ENCODE peak calls at places on chromosomes 2 and 18, in six cellular contexts. V is IMR-90, M is neuronal stem cell, P is H9, Z is H1, R is mesenchymal stem cell. Y is an unnamed sample.

GRCh38 chr2:46171441-46171953 is 125.7 kb upstream of the EPAS1 start:
- DNase-seq in V (peak; percentile 95), M (no peak), P (no peak), Z (no peak), R (peak; percentile 81), Y (peak; percentile 36)

GRCh38 chr18:12531747-12532146 is 124.0 kb downstream of the PRELID3A start:
- DNase-seq in V (peak; percentile 34), M (no peak), P (no peak), Z (no peak), R (no peak), Y (no peak)

GRCh38 chr2:238868067-238868524 is 20.2 kb downstream of the TWIST2 start:
- DNase-seq in V (no peak), M (no peak), P (no peak), Z (no peak), R (no peak), Y (no peak)

GRCh38 chr18:11673560-11673959 is 15.5 kb upstream of the GNAL start:
- DNase-seq in V (no peak), M (no peak), P (peak; percentile 12), Z (no peak), R (no peak), Y (no peak)

GRCh38 chr2:163028807-163029206 is 190.2 kb upstream of the KCNH7 start:
- DNase-seq in V (no peak), M (no peak), P (no peak), Z (no peak), R (no peak), Y (no peak)

GRCh38 chr2:85394256-85394655 is 15.9 kb downstream of the CAPG start:
- DNase-seq in V (no peak), M (no peak), P (no peak), Z (no peak), R (no peak), Y (no peak)

GRCh38 chr2:222290691-222291484 is 7.9 kb downstream of the PAX3 start:
- DNase-seq in V (no peak), M (peak; percentile 85), P (peak; percentile 91), Z (peak; percentile 69), R (no peak), Y (peak; percentile 96)

GRCh38 chr2:6800553-6800952 is 65.2 kb downstream of the CMPK2 start:
- DNase-seq in V (peak; percentile 54), M (no peak), P (no peak), Z (no peak), R (peak; percentile 62), Y (no peak)

GRCh38 chr2:6071536-6071935 is 379.4 kb downstream of the SOX11 start:
- DNase-seq in V (no peak), M (no peak), P (no peak), Z (no peak), R (no peak), Y (no peak)

GRCh38 chr18:76518543-76519155 is 23.6 kb upstream of the ZNF516 start:
- DNase-seq in V (peak; percentile 31), M (no peak), P (peak; percentile 73), Z (no peak), R (peak; percentile 63), Y (peak; percentile 69)

GRCh38 chr2:119537792-119538191 is 6.5 kb upstream of the CFAP221 start:
- DNase-seq in V (no peak), M (no peak), P (no peak), Z (no peak), R (no peak), Y (peak; percentile 88)

GRCh38 chr2:160494243-160494642 is 636 bp upstream of the RBMS1 start:
- DNase-seq in V (no peak), M (no peak), P (no peak), Z (no peak), R (peak; percentile 46), Y (no peak)

GRCh38 chr18:59232309-59233016 is 12.5 kb downstream of the GRP start:
- DNase-seq in V (no peak), M (no peak), P (peak; percentile 81), Z (peak; percentile 23), R (no peak), Y (peak; percentile 63)

GRCh38 chr2:122191331-122191730 is 435.9 kb downstream of the TSN start:
- DNase-seq in V (no peak), M (peak; percentile 36), P (peak; percentile 75), Z (no peak), R (peak; percentile 7), Y (peak; percentile 77)

GRCh38 chr18:12278153-12278764 is 24.1 kb downstream of the CIDEA start:
- DNase-seq in V (peak; percentile 13), M (no peak), P (peak; percentile 65), Z (no peak), R (no peak), Y (peak; percentile 70)

GRCh38 chr2:236963631-236964030 is 122.1 kb upstream of the COPS8 start:
- DNase-seq in V (no peak), M (no peak), P (no peak), Z (no peak), R (no peak), Y (no peak)

GRCh38 chr18:53025247-53025646 is 685.2 kb downstream of the DCC start:
- DNase-seq in V (no peak), M (no peak), P (no peak), Z (no peak), R (no peak), Y (no peak)

GRCh38 chr2:232363784-232364615 is 14.6 kb upstream of the ALPP start:
- DNase-seq in V (peak; percentile 26), M (no peak), P (no peak), Z (no peak), R (peak; percentile 60), Y (no peak)

GRCh38 chr2:235009081-235009480 is 57.3 kb downstream of the SH3BP4 start:
- DNase-seq in V (no peak), M (no peak), P (no peak), Z (no peak), R (no peak), Y (no peak)

GRCh38 chr2:29155578-29155977 is 40.4 kb downstream of the CLIP4 start:
- DNase-seq in V (peak; percentile 9), M (no peak), P (no peak), Z (no peak), R (no peak), Y (no peak)

GRCh38 chr18:31301201-31301655 is 16.7 kb upstream of the DSG1 start:
- DNase-seq in V (peak; percentile 7), M (peak; percentile 30), P (peak; percentile 28), Z (peak; percentile 3), R (no peak), Y (peak; percentile 68)

GRCh38 chr2:227163445-227163997 is 484 bp downstream of the COL4A4 start:
- DNase-seq in V (no peak), M (no peak), P (peak; percentile 36), Z (no peak), R (no peak), Y (peak; percentile 21)

GRCh38 chr2:168998609-168999211 is 32.4 kb downstream of the ABCB11 start:
- DNase-seq in V (no peak), M (no peak), P (no peak), Z (no peak), R (no peak), Y (no peak)

GRCh38 chr18:69259282-69259681 is 141.4 kb upstream of the DOK6 start:
- DNase-seq in V (no peak), M (no peak), P (no peak), Z (no peak), R (no peak), Y (no peak)

GRCh38 chr2:26801342-26801741 is 15.5 kb downstream of the CENPA start:
- DNase-seq in V (no peak), M (no peak), P (no peak), Z (no peak), R (no peak), Y (no peak)

GRCh38 chr2:136399667-136400316 is 281.8 kb upstream of the CXCR4 start:
- DNase-seq in V (no peak), M (no peak), P (no peak), Z (no peak), R (no peak), Y (no peak)

GRCh38 chr18:76005632-76006031 is 489.4 kb downstream of the ZNF516 start:
- DNase-seq in V (no peak), M (no peak), P (no peak), Z (no peak), R (no peak), Y (no peak)

DNA sequence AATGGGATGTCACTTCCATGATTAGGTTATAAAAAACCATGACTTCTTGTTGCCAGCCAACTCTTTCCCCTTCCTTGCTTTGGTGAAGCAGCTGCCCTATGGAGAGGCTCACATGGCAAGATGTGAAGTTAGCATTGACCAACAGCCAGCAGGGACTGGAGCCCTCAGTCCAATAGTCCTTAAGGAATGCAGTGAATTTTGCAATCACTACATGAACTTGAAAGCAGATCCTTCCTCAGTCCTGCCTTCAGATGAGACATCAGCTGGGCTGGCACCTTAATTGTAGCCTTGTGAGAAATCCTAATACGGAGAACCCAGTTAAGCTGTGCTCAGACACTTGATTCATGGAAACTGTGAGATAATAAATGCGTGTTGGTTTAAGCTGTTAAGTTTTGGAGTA is 61.8 kb downstream of the ATP8B1 start:
- DNase-seq in V (peak; percentile 61), M (no peak), P (no peak), Z (no peak), R (no peak), Y (no peak)
- H3K4me2 ChIP-seq in V (no peak overlapping the region), M (no peak overlapping the region), P (no peak overlapping the region), Z (no peak overlapping the region), R (no peak overlapping the region), Y (no peak overlapping the region)

GRCh38 chr2:16295891-16296290 is 355.5 kb downstream of the MYCN start:
- DNase-seq in V (no peak), M (no peak), P (no peak), Z (no peak), R (no peak), Y (no peak)
- H2BK15ac ChIP-seq in V (no peak overlapping the region), M (no peak overlapping the region), P (no peak overlapping the region), Z (no peak overlapping the region), R (no peak overlapping the region), Y (no peak overlapping the region)

GRCh38 chr2:69073928-69074575 is 61.1 kb downstream of the ANTXR1 start:
- DNase-seq in V (no peak), M (no peak), P (no peak), Z (no peak), R (no peak), Y (no peak)

GRCh38 chr2:69077224-69077953 is 64.4 kb downstream of the ANTXR1 start:
- DNase-seq in V (no peak), M (no peak), P (no peak), Z (no peak), R (no peak), Y (no peak)

GRCh38 chr2:69074926-69075325 is 61.9 kb downstream of the ANTXR1 start:
- DNase-seq in V (no peak), M (no peak), P (no peak), Z (no peak), R (no peak), Y (no peak)

GRCh38 chr2:69075486-69075885 is 62.5 kb downstream of the ANTXR1 start:
- DNase-seq in V (no peak), M (no peak), P (no peak), Z (no peak), R (no peak), Y (no peak)

GRCh38 chr2:69076601-69077000 is 63.6 kb downstream of the ANTXR1 start:
- DNase-seq in V (no peak), M (no peak), P (no peak), Z (no peak), R (no peak), Y (no peak)
- H2AK5ac ChIP-seq in V (no peak overlapping the region), M (no peak overlapping the region), P (no peak overlapping the region), Z (no peak overlapping the region), R (no peak overlapping the region), Y (no peak overlapping the region)

DNA sequence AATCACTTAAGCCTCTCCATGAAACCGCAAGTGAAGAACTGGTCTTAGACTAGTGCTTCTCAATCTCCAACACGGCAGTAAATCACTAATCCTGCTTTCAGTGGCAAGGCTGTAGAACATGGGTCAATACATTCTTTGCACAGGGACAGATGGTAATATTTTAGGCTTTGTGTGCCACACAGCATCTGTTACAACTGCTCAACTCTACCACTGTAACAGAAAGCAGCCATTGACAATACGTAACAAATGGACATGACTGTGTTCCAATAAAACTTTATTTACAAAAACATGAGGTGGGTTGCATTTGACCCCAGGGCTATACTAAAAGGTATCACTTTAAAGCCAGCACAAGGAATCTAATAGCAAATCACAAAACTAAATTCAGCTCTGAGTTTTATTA is 51.1 kb downstream of the RNF152 start:
- DNase-seq in V (no peak), M (no peak), P (no peak), Z (no peak), R (no peak), Y (no peak)
- H3K4me2 ChIP-seq in V (no peak overlapping the region), M (no peak overlapping the region), P (no peak overlapping the region), Z (no peak overlapping the region), R (no peak overlapping the region), Y (no peak overlapping the region)

Y was measured in mesendoderm.